ENCODE peak calls at places on chromosomes 16 and 17, in seven cellular contexts. M, V, K, I, U, Y and A are unnamed samples. For H3K36me3, the result is how much of the 10 kb centered on the place peaks cover.

GRCh38 chr16:19625039-19625438 is 69.5 kb downstream of the VPS35L start:
- DNase-seq in Y (no peak), U (no peak), M (no peak), V (no peak), K (no peak), I (no peak), A (no peak)

GRCh38 chr16:49659356-49659755 is 196.6 kb downstream of the ZNF423 start:
- DNase-seq in V (no peak), M (no peak), K (no peak), I (no peak), U (no peak), Y (no peak), A (no peak)

GRCh38 chr17:44345497-44346026 is 460 bp downstream of the GRN start:
- DNase-seq in K (peak), Y (peak), V (peak), M (no peak), U (no peak), I (peak), A (peak)

GRCh38 chr17:77571562-77571981 is 386.9 kb upstream of the TNRC6C start:
- DNase-seq in Y (peak), U (no peak), M (no peak), K (no peak), V (no peak), I (no peak), A (no peak)

GRCh38 chr17:2724783-2725164 is 13.2 kb upstream of the CLUH start:
- DNase-seq in U (no peak), Y (no peak), I (no peak), V (no peak), K (peak), M (no peak), A (peak)

GRCh38 chr16:17083628-17084027 is 387.1 kb downstream of the XYLT1 start:
- DNase-seq in M (no peak), K (no peak), U (no peak), Y (no peak), I (no peak), V (no peak), A (no peak)

GRCh38 chr17:50624321-50624935 is 10.3 kb upstream of the ABCC3 start:
- DNase-seq in K (no peak), Y (no peak), V (no peak), M (no peak), I (no peak), U (no peak), A (no peak)

GRCh38 chr17:40608061-40608581 is 39.5 kb downstream of the SMARCE1 start:
- DNase-seq in U (no peak), V (no peak), I (no peak), Y (no peak), M (no peak), K (no peak), A (no peak)

GRCh38 chr16:81707411-81708321 is 71.4 kb upstream of the PLCG2 start:
- DNase-seq in M (peak), I (no peak), U (no peak), V (no peak), Y (no peak), K (peak), A (peak)

GRCh38 chr17:71085238-71086033 is 916.1 kb downstream of the KCNJ2 start:
- DNase-seq in K (peak), U (no peak), Y (no peak), I (peak), V (no peak), M (no peak), A (peak)

GRCh38 chr17:14082848-14083247 is 13.5 kb downstream of the COX10 start:
- DNase-seq in M (no peak), U (no peak), K (no peak), Y (no peak), V (no peak), I (no peak), A (no peak)

GRCh38 chr17:48470388-48471034 is 40.5 kb upstream of the SKAP1 start:
- DNase-seq in U (no peak), M (no peak), I (no peak), Y (no peak), V (no peak), K (no peak), A (no peak)

GRCh38 chr17:77803726-77804125 is 154.8 kb upstream of the TNRC6C start:
- DNase-seq in I (no peak), V (no peak), U (no peak), K (no peak), Y (no peak), M (no peak), A (no peak)

GRCh38 chr17:69175812-69176517 is 34.3 kb upstream of the ABCA6 start:
- DNase-seq in M (no peak), K (no peak), U (no peak), V (no peak), Y (no peak), I (no peak), A (no peak)

GRCh38 chr16:82262244-82262643 is 92.2 kb upstream of the MPHOSPH6 start:
- DNase-seq in K (no peak), V (no peak), U (no peak), Y (no peak), M (no peak), I (no peak), A (no peak)

GRCh38 chr17:58005728-58006562 is 1.1 kb downstream of the SRSF1 start:
- DNase-seq in V (no peak), Y (no peak), M (no peak), U (no peak), K (no peak), I (no peak), A (no peak)

GRCh38 chr17:58005031-58005727 is 1.9 kb downstream of the SRSF1 start:
- DNase-seq in K (no peak), M (no peak), U (no peak), V (no peak), I (no peak), Y (no peak), A (no peak)

GRCh38 chr17:58002558-58002957 is 4.5 kb downstream of the SRSF1 start:
- DNase-seq in K (no peak), I (no peak), Y (no peak), V (no peak), U (no peak), M (no peak), A (no peak)

GRCh38 chr17:58002973-58003372 is 4.1 kb downstream of the SRSF1 start:
- DNase-seq in U (no peak), M (no peak), Y (no peak), I (no peak), V (no peak), K (no peak), A (no peak)

GRCh38 chr17:58004060-58004459 is 3.0 kb downstream of the SRSF1 start:
- DNase-seq in K (no peak), U (no peak), M (no peak), I (no peak), Y (no peak), V (no peak), A (no peak)
- H3K36me3 ChIP-seq in K (under half), U (under half), M (half or more), I (under half), Y (under half), V (under half), A (under half)

GRCh38 chr16:86828653-86829052 is 250.3 kb downstream of the FOXL1 start:
- DNase-seq in I (no peak), Y (no peak), M (no peak), V (no peak), U (no peak), K (no peak), A (no peak)

GRCh38 chr16:86833136-86833535 is 254.8 kb downstream of the FOXL1 start:
- DNase-seq in Y (no peak), V (no peak), K (no peak), U (no peak), I (peak), M (no peak), A (no peak)

GRCh38 chr16:86828202-86828601 is 249.9 kb downstream of the FOXL1 start:
- DNase-seq in K (no peak), V (no peak), U (no peak), Y (no peak), I (no peak), M (no peak), A (no peak)

GRCh38 chr16:86834451-86835035 is 256.2 kb downstream of the FOXL1 start:
- DNase-seq in V (no peak), I (no peak), Y (no peak), K (no peak), U (no peak), M (no peak), A (no peak)

GRCh38 chr16:86831366-86831765 is 253.0 kb downstream of the FOXL1 start:
- DNase-seq in Y (no peak), K (no peak), U (no peak), V (no peak), M (no peak), I (no peak), A (no peak)
- TF ChIP-seq CTCF in Y (no peak), K (no peak), U (no peak), V (no peak), M (no peak), I (no peak), A (no peak)

GRCh38 chr17:21077286-21077685 is 34.5 kb upstream of the USP22 start:
- DNase-seq in I (no peak), Y (no peak), K (no peak), V (no peak), M (no peak), U (no peak), A (no peak)
- H3K4me3 ChIP-seq in I (no peak), Y (no peak), K (no peak), V (no peak), M (no peak), U (no peak), A (no peak)

GRCh38 chr17:61862105-61862574 is 1.2 kb downstream of the BRIP1 start:
- DNase-seq in K (no peak), Y (no peak), U (no peak), V (no peak), M (no peak), I (no peak), A (no peak)
- H3K36me3 ChIP-seq in K (under half), Y (under half), U (under half), V (under half), M (under half), I (under half), A (under half)

GRCh38 chr17:64006361-64007088 is 8.4 kb downstream of the PRR29 start:
- DNase-seq in Y (no peak), K (no peak), M (peak), U (no peak), I (no peak), V (no peak), A (no peak)

GRCh38 chr17:64004218-64004770 is 6.1 kb downstream of the PRR29 start:
- DNase-seq in M (no peak), K (no peak), U (no peak), Y (no peak), V (no peak), I (no peak), A (no peak)

GRCh38 chr17:64007838-64008282 is 9.7 kb downstream of the PRR29 start:
- DNase-seq in U (no peak), I (no peak), K (no peak), V (no peak), Y (no peak), M (peak), A (no peak)

GRCh38 chr17:64004903-64005733 is 7.0 kb downstream of the PRR29 start:
- DNase-seq in V (no peak), Y (no peak), K (no peak), I (no peak), U (no peak), M (no peak), A (no peak)

DNA sequence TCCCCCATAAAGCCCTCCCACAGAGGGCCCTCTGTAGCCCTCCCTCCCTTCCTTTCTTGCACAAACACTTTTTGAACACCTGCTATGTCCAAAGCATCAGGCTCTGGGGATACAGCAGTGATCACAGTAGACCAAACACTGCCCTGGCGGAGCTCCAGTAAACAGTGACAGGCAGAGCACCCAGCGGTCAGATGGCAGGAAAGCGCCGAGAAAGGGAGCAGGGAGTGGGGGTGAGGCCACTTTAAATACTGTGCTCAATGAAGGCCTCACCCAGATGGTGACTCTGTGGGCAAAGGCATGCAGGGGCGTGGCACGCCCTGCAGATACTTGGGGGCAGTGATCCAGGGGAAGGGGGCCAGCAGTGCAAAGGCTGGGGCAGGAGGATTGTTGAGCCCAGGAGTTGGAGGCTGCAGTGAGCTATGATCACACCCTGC is 7.6 kb downstream of the PRR29 start:
- DNase-seq in M (no peak), Y (no peak), K (peak), I (no peak), V (no peak), U (no peak), A (no peak)
- TF ChIP-seq CTCF in M (no peak), Y (no peak), K (no peak), I (no peak), V (no peak), U (no peak), A (no peak)

GRCh38 chr16:89096042-89096717 is 2.5 kb downstream of the ACSF3 start:
- DNase-seq in V (no peak), M (no peak), U (no peak), K (no peak), Y (no peak), I (no peak), A (no peak)

GRCh38 chr16:89094252-89094901 is 725 bp downstream of the ACSF3 start:
- DNase-seq in I (no peak), K (peak), Y (peak), V (no peak), U (no peak), M (no peak), A (no peak)

GRCh38 chr16:89096768-89097527 is 3.3 kb downstream of the ACSF3 start:
- DNase-seq in V (no peak), M (no peak), Y (peak), K (no peak), U (no peak), I (no peak), A (no peak)

GRCh38 chr16:89093602-89094251 is at the start of gene ACSF3:
- DNase-seq in U (no peak), M (peak), K (peak), I (peak), Y (peak), V (no peak), A (peak)

GRCh38 chr16:89095401-89095974 is 1.8 kb downstream of the ACSF3 start:
- DNase-seq in U (no peak), M (no peak), K (no peak), V (no peak), Y (peak), I (no peak), A (no peak)
- H3K4me3 ChIP-seq in U (no peak), M (no peak), K (no peak), V (no peak), Y (no peak), I (no peak), A (no peak)

DNA sequence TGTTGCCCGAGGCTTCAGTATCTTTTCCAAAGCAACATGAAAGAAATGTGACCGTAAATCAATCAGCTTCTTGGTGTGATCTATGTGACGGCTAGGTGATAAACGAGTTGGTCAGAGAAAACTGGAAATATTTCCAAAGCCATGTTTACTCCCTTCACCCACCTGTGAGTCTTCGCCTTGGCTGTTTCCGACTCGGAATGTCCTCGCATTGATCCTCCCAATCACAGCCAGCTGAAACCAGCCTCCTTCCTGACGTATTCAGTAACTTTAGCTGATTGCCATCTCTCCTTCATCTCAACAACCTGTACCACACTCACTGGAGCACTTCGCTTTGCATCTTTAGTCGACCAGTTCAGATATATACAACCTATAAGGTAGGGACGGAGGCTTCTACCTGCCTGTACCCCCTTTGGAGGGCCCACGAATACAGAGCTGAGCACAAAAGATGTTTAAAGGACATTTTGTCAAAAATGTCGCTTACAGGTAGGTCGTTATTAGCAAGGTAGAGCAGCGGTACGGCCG is 705 bp downstream of the KRABD2 start:
- DNase-seq in V (no peak), I (no peak), K (no peak), M (no peak), U (no peak), Y (no peak), A (no peak)
- H3K36me3 ChIP-seq in V (under half), I (under half), K (under half), M (under half), U (under half), Y (under half), A (under half)

DNA sequence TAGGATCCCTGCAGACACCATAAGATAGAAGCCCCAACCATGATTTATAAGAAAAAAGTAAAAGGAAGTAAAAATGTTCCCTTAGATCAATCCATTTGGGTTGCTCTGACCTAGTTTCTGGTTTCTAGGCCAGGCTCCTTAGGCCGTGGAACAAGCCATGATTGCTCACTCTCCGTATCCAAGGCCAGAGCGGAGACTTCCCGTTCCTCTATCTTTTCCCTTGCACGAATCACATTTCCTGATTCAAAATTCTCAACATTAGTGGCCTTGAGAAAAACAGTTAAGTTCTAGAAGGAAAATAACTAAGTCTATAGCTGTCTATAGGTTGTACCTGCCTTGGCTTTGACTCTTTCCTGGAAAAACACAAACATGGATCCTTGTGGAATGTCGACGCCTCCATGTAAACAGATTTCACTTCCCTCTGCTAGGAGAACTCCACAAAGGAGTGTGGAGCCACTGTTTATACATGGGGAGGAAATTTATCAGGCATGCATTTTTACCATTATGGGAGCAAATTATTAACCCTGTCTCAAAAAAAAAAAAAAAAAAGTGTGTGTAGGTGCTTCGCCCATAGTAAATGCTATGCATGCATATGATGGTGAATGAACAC is 149.6 kb downstream of the ZFHX3 start:
- DNase-seq in U (no peak), M (no peak), Y (no peak), K (no peak), I (no peak), V (no peak), A (no peak)
- TF ChIP-seq CTCF in U (no peak), M (no peak), Y (no peak), K (no peak), I (no peak), V (no peak), A (no peak)

GRCh38 chr16:46621902-46622676 is 910 bp upstream of the SHCBP1 start:
- DNase-seq in M (no peak), V (no peak), I (no peak), U (no peak), K (no peak), Y (no peak), A (no peak)
- H3K4me3 ChIP-seq in M (no peak), V (no peak), I (no peak), U (peak), K (no peak), Y (no peak), A (no peak)

GRCh38 chr17:56903560-56903959 is 10.3 kb downstream of the TRIM25 start:
- DNase-seq in V (no peak), M (no peak), K (no peak), Y (no peak), I (no peak), U (no peak), A (no peak)
- H3K36me3 ChIP-seq in V (under half), M (half or more), K (half or more), Y (under half), I (half or more), U (half or more), A (under half)